ENCODE peak calls at places on chromosomes 13 and 19, in four cellular contexts. One of them, this sample, is unnamed.

GRCh38 chr19:38463365-38463764 is 29.9 kb downstream of the RYR1 start:
- DNase-seq in neural progenitor cell: no peak
- DNase-seq in hepatocyte: no peak
- DNase-seq in GM23248: no peak
- DNase-seq in this sample: no peak

GRCh38 chr19:51799311-51799997 is 4.5 kb downstream of the FPR3 start:
- DNase-seq in neural progenitor cell: no peak
- DNase-seq in GM23248: peak
- DNase-seq in hepatocyte: peak
- DNase-seq in this sample: no peak

GRCh38 chr13:20057963-20058362 is 99.4 kb downstream of the ZMYM2 start:
- DNase-seq in neural progenitor cell: no peak
- DNase-seq in GM23248: peak
- DNase-seq in hepatocyte: no peak
- DNase-seq in this sample: no peak

GRCh38 chr19:3785938-3786824 is at the start of gene MATK:
- DNase-seq in neural progenitor cell: peak
- DNase-seq in GM23248: no peak
- DNase-seq in hepatocyte: no peak
- DNase-seq in this sample: no peak

GRCh38 chr13:38348890-38349289 is 761 bp upstream of the UFM1 start:
- DNase-seq in GM23248: peak
- DNase-seq in neural progenitor cell: no peak
- DNase-seq in hepatocyte: peak
- DNase-seq in this sample: no peak

GRCh38 chr19:1105217-1105872 is 1.6 kb downstream of the GPX4 start:
- DNase-seq in hepatocyte: no peak
- DNase-seq in neural progenitor cell: no peak
- DNase-seq in GM23248: peak
- DNase-seq in this sample: no peak

GRCh38 chr13:87884874-87885273 is 213.7 kb downstream of the SLITRK5 start:
- DNase-seq in GM23248: no peak
- DNase-seq in hepatocyte: peak
- DNase-seq in neural progenitor cell: peak
- DNase-seq in this sample: no peak

GRCh38 chr13:106610511-106610910 is 42.6 kb upstream of the ARGLU1 start:
- DNase-seq in GM23248: peak
- DNase-seq in hepatocyte: peak
- DNase-seq in neural progenitor cell: no peak
- DNase-seq in this sample: no peak

GRCh38 chr13:100203696-100204367 is 114.9 kb downstream of the PCCA start:
- DNase-seq in GM23248: peak
- DNase-seq in hepatocyte: no peak
- DNase-seq in neural progenitor cell: no peak
- DNase-seq in this sample: no peak

GRCh38 chr19:45442927-45443461 is 19.3 kb upstream of the ERCC1 start:
- DNase-seq in neural progenitor cell: peak
- DNase-seq in hepatocyte: peak
- DNase-seq in GM23248: peak
- DNase-seq in this sample: peak

GRCh38 chr19:43798546-43799409 is 3.5 kb downstream of the LYPD5 start:
- DNase-seq in hepatocyte: peak
- DNase-seq in GM23248: peak
- DNase-seq in neural progenitor cell: peak
- DNase-seq in this sample: no peak

GRCh38 chr19:58033741-58034475 is at the start of gene ZSCAN1:
- DNase-seq in GM23248: peak
- DNase-seq in hepatocyte: peak
- DNase-seq in neural progenitor cell: peak
- DNase-seq in this sample: no peak

GRCh38 chr13:43058318-43058674 is 34.9 kb downstream of the DNAJC15 start:
- DNase-seq in hepatocyte: peak
- DNase-seq in neural progenitor cell: no peak
- DNase-seq in GM23248: peak
- DNase-seq in this sample: no peak

GRCh38 chr19:51016798-51017683 is 2.5 kb downstream of the KLK10 start:
- DNase-seq in hepatocyte: peak
- DNase-seq in neural progenitor cell: peak
- DNase-seq in GM23248: peak
- DNase-seq in this sample: peak

GRCh38 chr13:113208424-113209335 is at the start of gene PCID2:
- DNase-seq in neural progenitor cell: peak
- DNase-seq in GM23248: peak
- DNase-seq in hepatocyte: peak
- DNase-seq in this sample: peak

GRCh38 chr13:29908411-29908810 is 58.0 kb upstream of the UBL3 start:
- DNase-seq in hepatocyte: no peak
- DNase-seq in GM23248: peak
- DNase-seq in neural progenitor cell: no peak
- DNase-seq in this sample: no peak

GRCh38 chr19:34096020-34096915 is 76.0 kb upstream of the LSM14A start:
- DNase-seq in neural progenitor cell: peak
- DNase-seq in hepatocyte: peak
- DNase-seq in GM23248: peak
- DNase-seq in this sample: peak

GRCh38 chr19:8654591-8655339 is 24.3 kb downstream of the NFILZ start:
- DNase-seq in GM23248: peak
- DNase-seq in hepatocyte: peak
- DNase-seq in neural progenitor cell: peak
- DNase-seq in this sample: peak

GRCh38 chr13:111153977-111154332 is 38.8 kb downstream of the ARHGEF7 start:
- DNase-seq in neural progenitor cell: no peak
- DNase-seq in hepatocyte: no peak
- DNase-seq in GM23248: no peak
- DNase-seq in this sample: peak

GRCh38 chr19:2333807-2334211 is 5.3 kb downstream of the SPPL2B start:
- DNase-seq in neural progenitor cell: no peak
- DNase-seq in GM23248: no peak
- DNase-seq in hepatocyte: no peak
- DNase-seq in this sample: no peak

GRCh38 chr19:38769635-38770211 is 3.6 kb downstream of the LGALS7 start:
- DNase-seq in neural progenitor cell: peak
- DNase-seq in GM23248: peak
- DNase-seq in hepatocyte: peak
- DNase-seq in this sample: peak

GRCh38 chr13:74129500-74130144 is 4.6 kb downstream of the KLF12 start:
- DNase-seq in neural progenitor cell: no peak
- DNase-seq in hepatocyte: no peak
- DNase-seq in GM23248: peak
- DNase-seq in this sample: peak

GRCh38 chr19:44747739-44748425 is 626 bp upstream of the BCL3 start:
- DNase-seq in GM23248: peak
- DNase-seq in hepatocyte: peak
- DNase-seq in neural progenitor cell: peak
- DNase-seq in this sample: no peak

GRCh38 chr19:42270346-42271044 is 1.4 kb downstream of the CIC start:
- DNase-seq in neural progenitor cell: no peak
- DNase-seq in hepatocyte: no peak
- DNase-seq in GM23248: peak
- DNase-seq in this sample: peak

GRCh38 chr13:94860981-94861407 is 148.6 kb upstream of the SOX21 start:
- DNase-seq in GM23248: peak
- DNase-seq in hepatocyte: no peak
- DNase-seq in neural progenitor cell: no peak
- DNase-seq in this sample: no peak

GRCh38 chr13:30463820-30464495 is 1.8 kb downstream of the HMGB1 start:
- DNase-seq in GM23248: peak
- DNase-seq in neural progenitor cell: no peak
- DNase-seq in hepatocyte: peak
- DNase-seq in this sample: peak

GRCh38 chr13:38880397-38880796 is 110.2 kb downstream of the STOML3 start:
- DNase-seq in neural progenitor cell: no peak
- DNase-seq in GM23248: no peak
- DNase-seq in hepatocyte: no peak
- DNase-seq in this sample: no peak

GRCh38 chr13:101925731-101926130 is 473.3 kb downstream of the ITGBL1 start:
- DNase-seq in hepatocyte: no peak
- DNase-seq in GM23248: no peak
- DNase-seq in neural progenitor cell: peak
- DNase-seq in this sample: no peak

DNA sequence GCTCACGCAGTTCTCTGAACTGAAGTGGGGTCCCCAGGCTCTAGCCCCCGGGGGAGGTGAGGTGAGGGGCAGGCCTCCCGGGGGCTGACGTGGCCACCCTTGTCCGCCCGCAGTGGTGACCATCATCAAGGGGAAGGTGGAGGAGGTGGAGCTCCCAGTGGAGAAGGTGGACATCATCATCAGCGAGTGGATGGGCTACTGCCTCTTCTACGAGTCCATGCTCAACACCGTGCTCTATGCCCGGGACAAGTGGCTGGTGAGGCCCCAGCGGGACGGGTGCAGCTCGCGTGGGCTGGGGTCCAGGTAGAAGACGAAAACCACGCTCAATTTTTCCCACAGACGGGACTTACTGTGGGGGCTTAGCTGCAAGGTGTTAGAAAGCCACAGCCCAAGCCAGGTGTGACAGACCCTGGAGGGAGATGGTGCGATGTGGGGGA is 5.6 kb upstream of the ADM5 start:
- DNase-seq in GM23248: no peak
- DNase-seq in hepatocyte: no peak
- DNase-seq in neural progenitor cell: no peak
- DNase-seq in this sample: no peak
- TF ChIP-seq EZH2phosphoT487 in GM23248: no peak
- TF ChIP-seq EZH2phosphoT487 in hepatocyte: no peak
- TF ChIP-seq EZH2phosphoT487 in neural progenitor cell: no peak
- TF ChIP-seq EZH2phosphoT487 in this sample: no peak

GRCh38 chr13:40973409-40973808 is 45.7 kb downstream of the ELF1 start:
- DNase-seq in neural progenitor cell: no peak
- DNase-seq in GM23248: no peak
- DNase-seq in hepatocyte: no peak
- DNase-seq in this sample: no peak
- H3K4me2 ChIP-seq in neural progenitor cell: no peak
- H3K4me2 ChIP-seq in GM23248: no peak
- H3K4me2 ChIP-seq in hepatocyte: peak
- H3K4me2 ChIP-seq in this sample: peak

GRCh38 chr13:49554387-49554786 is 31.0 kb downstream of the RCBTB1 start:
- DNase-seq in neural progenitor cell: no peak
- DNase-seq in hepatocyte: no peak
- DNase-seq in GM23248: no peak
- DNase-seq in this sample: no peak
- H2AFZ ChIP-seq in neural progenitor cell: no peak
- H2AFZ ChIP-seq in hepatocyte: no peak
- H2AFZ ChIP-seq in GM23248: no peak
- H2AFZ ChIP-seq in this sample: no peak

DNA sequence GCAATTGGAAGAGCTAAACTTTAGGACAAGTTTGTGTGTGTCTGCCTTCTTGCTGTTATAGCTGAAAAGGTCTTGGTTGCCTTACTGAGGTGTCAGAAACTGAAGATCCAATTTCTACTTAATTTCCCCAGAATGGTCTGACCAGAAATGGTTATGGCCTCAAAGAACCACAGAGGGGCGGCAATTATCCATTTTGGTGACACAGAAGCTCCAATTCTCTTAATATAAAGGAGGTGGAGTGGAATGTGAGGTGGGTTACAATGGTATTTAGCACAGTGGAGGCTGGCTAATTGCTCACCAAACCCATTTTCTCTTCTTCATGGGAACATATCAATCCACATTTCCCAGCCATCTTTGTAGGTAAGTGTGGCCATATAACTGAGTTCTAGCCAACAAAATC is 1157.2 kb downstream of the OLFM4 start:
- DNase-seq in GM23248: no peak
- DNase-seq in neural progenitor cell: peak
- DNase-seq in hepatocyte: peak
- DNase-seq in this sample: no peak
- TF ChIP-seq EZH2phosphoT487 in GM23248: no peak
- TF ChIP-seq EZH2phosphoT487 in neural progenitor cell: no peak
- TF ChIP-seq EZH2phosphoT487 in hepatocyte: no peak
- TF ChIP-seq EZH2phosphoT487 in this sample: no peak

GRCh38 chr13:76856141-76856571 is 30.0 kb downstream of the KCTD12 start:
- DNase-seq in hepatocyte: no peak
- DNase-seq in neural progenitor cell: no peak
- DNase-seq in GM23248: peak
- DNase-seq in this sample: no peak
- H3K4me2 ChIP-seq in hepatocyte: no peak
- H3K4me2 ChIP-seq in neural progenitor cell: no peak
- H3K4me2 ChIP-seq in GM23248: peak
- H3K4me2 ChIP-seq in this sample: no peak

GRCh38 chr19:29682236-29682895 is 17.1 kb downstream of the PLEKHF1 start:
- DNase-seq in hepatocyte: no peak
- DNase-seq in neural progenitor cell: no peak
- DNase-seq in GM23248: no peak
- DNase-seq in this sample: no peak

GRCh38 chr19:29681422-29682235 is 16.4 kb downstream of the PLEKHF1 start:
- DNase-seq in GM23248: peak
- DNase-seq in hepatocyte: no peak
- DNase-seq in neural progenitor cell: no peak
- DNase-seq in this sample: no peak

GRCh38 chr19:29680447-29680846 is 15.2 kb downstream of the PLEKHF1 start:
- DNase-seq in hepatocyte: no peak
- DNase-seq in neural progenitor cell: no peak
- DNase-seq in GM23248: no peak
- DNase-seq in this sample: peak

GRCh38 chr19:29679598-29680210 is 14.4 kb downstream of the PLEKHF1 start:
- DNase-seq in neural progenitor cell: no peak
- DNase-seq in hepatocyte: no peak
- DNase-seq in GM23248: no peak
- DNase-seq in this sample: no peak

DNA sequence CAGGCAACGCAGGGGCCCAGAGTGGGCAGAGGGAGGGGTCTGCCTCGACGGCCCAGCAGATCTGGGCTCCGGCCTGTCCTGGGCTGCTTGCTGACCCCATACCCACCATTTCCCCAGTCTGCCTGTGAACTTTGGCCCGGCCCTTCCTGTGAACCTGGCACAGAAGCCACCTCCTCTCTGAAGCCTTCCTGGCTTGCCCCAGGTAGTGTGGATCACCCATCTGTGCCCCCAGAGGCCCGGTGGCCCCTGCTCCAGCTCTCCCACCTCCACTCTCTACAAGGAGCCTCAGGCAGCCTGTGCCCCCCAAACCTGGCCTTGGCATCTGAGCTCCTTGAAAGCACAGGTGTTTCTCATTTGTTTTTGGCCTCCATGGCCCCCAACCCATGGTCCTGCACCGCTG is 15.7 kb downstream of the PLEKHF1 start:
- DNase-seq in hepatocyte: no peak
- DNase-seq in GM23248: no peak
- DNase-seq in neural progenitor cell: no peak
- DNase-seq in this sample: no peak
- H2AFZ ChIP-seq in hepatocyte: no peak
- H2AFZ ChIP-seq in GM23248: no peak
- H2AFZ ChIP-seq in neural progenitor cell: no peak
- H2AFZ ChIP-seq in this sample: peak

This sample was measured in OCI-LY7.